ENCODE peak calls at places on chromosomes 6 and 20, in ten cellular contexts. C is mucosa of descending colon; N is CD8-positive, alpha-beta T cell; B is A549; V is cardiac muscle cell; J is hepatocyte; D is adrenal gland; E is body of pancreas; W is small intestine; H is colonic mucosa. I is an unnamed sample.

GRCh38 chr6:144083172-144083571 is 12.2 kb downstream of the SF3B5 start:
- DNase-seq in E (no peak), N (no peak), J (no peak), V (no peak), W (no peak), H (no peak), C (no peak), D (no peak), B (no peak), I (no peak)

GRCh38 chr20:48722002-48722731 is 105.6 kb downstream of the PREX1 start:
- DNase-seq in B (no peak), E (no peak), H (no peak), W (no peak), V (peak; percentile 92), J (no peak), D (peak; percentile 74), N (no peak), C (no peak), I (peak; percentile 40)

GRCh38 chr6:108592371-108593337 is 31.9 kb downstream of the FOXO3 start:
- DNase-seq in H (peak; percentile 40), V (peak; percentile 66), J (no peak), D (no peak), B (no peak), W (peak; percentile 59), C (no peak), N (peak; percentile 69), E (peak; percentile 33), I (no peak)

GRCh38 chr6:42352856-42353564 is 98.7 kb downstream of the TRERF1 start:
- DNase-seq in H (no peak), V (peak; percentile 42), D (no peak), C (no peak), B (no peak), N (no peak), J (no peak), E (no peak), W (no peak), I (no peak)

GRCh38 chr6:166237611-166238010 is 70.0 kb upstream of the TBXT start:
- DNase-seq in C (no peak), D (no peak), W (no peak), N (no peak), E (no peak), B (no peak), V (no peak), J (no peak), H (no peak), I (no peak)

GRCh38 chr6:42704251-42704936 is 18.0 kb downstream of the PRPH2 start:
- DNase-seq in J (no peak), B (no peak), V (peak; percentile 73), C (no peak), W (no peak), N (no peak), E (peak; percentile 83), D (no peak), H (no peak), I (no peak)

GRCh38 chr6:155645328-155645727 is 189.7 kb upstream of the NOX3 start:
- DNase-seq in V (no peak), J (no peak), W (no peak), H (no peak), D (no peak), C (no peak), B (no peak), E (no peak), N (no peak), I (no peak)

GRCh38 chr6:137697267-137697938 is 169.7 kb upstream of the TNFAIP3 start:
- DNase-seq in C (no peak), D (no peak), H (peak; percentile 48), V (peak; percentile 82), B (no peak), N (no peak), E (peak; percentile 79), J (peak; percentile 71), W (peak; percentile 74), I (no peak)

GRCh38 chr6:83371428-83371827 is 59.4 kb downstream of the ME1 start:
- DNase-seq in C (no peak), D (no peak), H (no peak), B (no peak), N (no peak), V (peak; percentile 75), E (no peak), W (no peak), J (no peak), I (no peak)

GRCh38 chr6:55443238-55444134 is 116.2 kb downstream of the GFRAL start:
- DNase-seq in N (no peak), J (no peak), E (no peak), C (no peak), W (no peak), B (no peak), D (no peak), V (no peak), H (no peak), I (no peak)

GRCh38 chr6:136914947-136915346 is 7.2 kb upstream of the SLC35D3 start:
- DNase-seq in W (no peak), B (no peak), N (no peak), E (no peak), H (no peak), C (no peak), V (no peak), D (no peak), J (no peak), I (no peak)

GRCh38 chr6:24231578-24231977 is 105.6 kb downstream of the NRSN1 start:
- DNase-seq in C (no peak), W (no peak), B (no peak), H (no peak), N (no peak), D (no peak), J (no peak), E (no peak), V (no peak), I (no peak)

DNA sequence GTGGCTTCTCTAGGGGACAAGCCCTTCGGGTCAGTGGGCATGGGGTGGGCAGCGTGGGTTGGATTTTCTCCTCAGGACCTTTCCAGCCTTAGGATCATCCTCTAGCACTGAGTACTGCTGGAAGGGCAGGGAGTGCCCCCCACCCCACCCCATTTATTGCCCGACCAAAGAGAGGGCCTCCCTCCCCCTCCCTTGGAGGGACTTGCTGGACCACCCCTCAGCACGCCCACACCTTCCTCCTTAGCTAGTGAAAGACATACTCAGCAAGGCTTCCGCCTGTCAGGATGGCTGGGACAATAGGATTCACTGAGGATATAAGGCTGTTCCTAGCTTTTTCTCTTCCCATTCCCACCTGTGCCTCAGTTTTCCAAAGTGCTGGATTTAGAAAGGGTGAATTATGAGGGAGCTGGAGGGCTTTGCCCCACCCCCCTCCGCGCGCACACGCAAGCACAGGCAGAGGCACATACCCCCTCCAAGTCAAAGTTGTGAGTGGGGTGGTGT is 859 bp upstream of the SLC29A1 start:
- DNase-seq in H (no peak), J (no peak), N (no peak), C (no peak), W (no peak), B (no peak), V (no peak), D (no peak), E (no peak), I (no peak)
- H3K4me1 ChIP-seq in H (peaks cover 7% of the 10 kb centered on the region), J (peaks cover 60% of the 10 kb centered on the region), N (peaks cover 28% of the 10 kb centered on the region), C (peaks cover 38% of the 10 kb centered on the region), W (no peaks in the 10 kb centered on the region), B (peaks cover 72% of the 10 kb centered on the region), V (peaks cover 29% of the 10 kb centered on the region), D (peaks cover 92% of the 10 kb centered on the region), E (peaks cover 90% of the 10 kb centered on the region), I (peaks cover 85% of the 10 kb centered on the region)

GRCh38 chr20:2699775-2700413 is 7.3 kb downstream of the EBF4 start:
- DNase-seq in V (no peak), C (no peak), E (no peak), W (no peak), N (no peak), H (no peak), J (no peak), D (peak; percentile 25), B (no peak), I (no peak)
- H3K4me1 ChIP-seq in V (no peaks in the 10 kb centered on the region), C (no peaks in the 10 kb centered on the region), E (no peaks in the 10 kb centered on the region), W (no peaks in the 10 kb centered on the region), N (no peaks in the 10 kb centered on the region), H (no peaks in the 10 kb centered on the region), J (no peaks in the 10 kb centered on the region), D (no peaks in the 10 kb centered on the region), B (no peaks in the 10 kb centered on the region), I (no peaks in the 10 kb centered on the region)

GRCh38 chr20:5650191-5650691 is 100.0 kb upstream of the SHLD1 start:
- DNase-seq in B (no peak), D (no peak), V (no peak), W (no peak), J (no peak), E (no peak), C (no peak), H (no peak), N (no peak), I (no peak)
- H3K4me1 ChIP-seq in B (peaks cover 87% of the 10 kb centered on the region), D (peaks cover 24% of the 10 kb centered on the region), V (no peaks in the 10 kb centered on the region), W (no peaks in the 10 kb centered on the region), J (peaks cover 10% of the 10 kb centered on the region), E (no peaks in the 10 kb centered on the region), C (peaks cover 1% of the 10 kb centered on the region), H (no peaks in the 10 kb centered on the region), N (peaks cover 10% of the 10 kb centered on the region), I (no peaks in the 10 kb centered on the region)

GRCh38 chr6:15265787-15266186 is 19.9 kb downstream of the JARID2 start:
- DNase-seq in W (no peak), J (no peak), V (no peak), D (no peak), C (no peak), H (no peak), B (no peak), N (no peak), E (no peak), I (no peak)

GRCh38 chr6:15264412-15264811 is 18.5 kb downstream of the JARID2 start:
- DNase-seq in C (no peak), N (no peak), H (no peak), W (no peak), E (no peak), J (no peak), V (no peak), D (no peak), B (no peak), I (no peak)

GRCh38 chr6:15263780-15264374 is 18.0 kb downstream of the JARID2 start:
- DNase-seq in N (no peak), D (no peak), C (no peak), B (no peak), H (no peak), W (no peak), V (no peak), J (no peak), E (no peak), I (no peak)

GRCh38 chr6:15266423-15266996 is 20.6 kb downstream of the JARID2 start:
- DNase-seq in H (no peak), C (no peak), W (no peak), D (no peak), J (no peak), V (peak; percentile 40), E (no peak), B (no peak), N (no peak), I (no peak)

DNA sequence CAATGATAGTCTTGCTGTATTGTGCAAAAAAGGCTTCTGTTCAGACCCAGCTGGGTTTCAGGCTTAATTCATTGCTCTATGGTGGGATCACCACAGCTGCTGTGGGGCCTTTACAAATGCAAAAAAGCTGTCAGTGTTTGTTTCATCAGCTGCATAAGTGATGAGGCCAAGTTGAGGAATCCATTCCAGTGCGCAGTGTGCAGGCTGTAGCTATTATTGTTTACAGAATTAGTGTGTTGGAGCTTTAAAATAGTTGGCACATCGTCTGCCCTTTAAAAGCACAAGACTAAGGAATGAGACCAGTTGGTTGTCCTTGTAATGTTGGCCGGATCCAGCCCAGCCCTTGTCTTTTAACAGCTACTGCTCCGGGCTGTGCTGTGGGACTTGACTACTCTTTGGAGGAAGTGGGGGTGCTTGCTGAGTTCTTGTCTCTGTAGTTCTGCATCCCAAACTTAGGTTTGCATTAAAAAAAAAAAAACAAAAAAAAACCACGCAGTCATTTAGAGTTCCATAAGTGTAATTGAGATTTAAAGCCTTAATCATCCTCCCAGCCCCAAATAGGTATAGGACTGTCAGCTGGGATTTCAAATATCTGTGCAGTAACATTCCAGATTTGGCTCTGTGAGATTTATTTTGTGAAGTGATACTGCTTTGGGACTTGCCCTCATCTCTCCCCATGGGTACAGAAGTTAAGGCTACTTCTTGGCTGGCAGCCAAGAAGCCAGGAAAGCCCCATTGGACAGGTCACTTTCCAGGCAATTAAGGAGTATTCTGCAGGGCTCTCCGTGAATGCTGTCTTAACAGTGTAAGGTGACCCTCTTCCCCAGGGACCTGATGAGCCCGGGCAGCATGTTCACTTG is 19.3 kb downstream of the JARID2 start:
- DNase-seq in B (no peak), D (peak; percentile 72), C (no peak), J (no peak), H (no peak), W (no peak), E (peak; percentile 21), V (peak; percentile 55), N (no peak), I (no peak)
- H3K4me1 ChIP-seq in B (peaks cover 21% of the 10 kb centered on the region), D (peaks cover 74% of the 10 kb centered on the region), C (peaks cover 30% of the 10 kb centered on the region), J (peaks cover 65% of the 10 kb centered on the region), H (peaks cover 3% of the 10 kb centered on the region), W (peaks cover 10% of the 10 kb centered on the region), E (peaks cover 51% of the 10 kb centered on the region), V (peaks cover 61% of the 10 kb centered on the region), N (peaks cover 80% of the 10 kb centered on the region), I (no peaks in the 10 kb centered on the region)